ENCODE peak calls at places on chromosomes 4 and X, in four cellular contexts. H, L, E and K are unnamed samples.

GRCh38 chr4:1979477-1980196 is 29.1 kb downstream of the NELFA start:
- DNase-seq in H (peak), L (no peak), E (no peak), K (no peak)

GRCh38 chrX:68488657-68489056 is 10.2 kb upstream of the YIPF6 start:
- DNase-seq in H (no peak), L (no peak), E (no peak), K (no peak)

GRCh38 chr4:31275906-31276305 is 555.7 kb downstream of the PCDH7 start:
- DNase-seq in H (no peak), L (no peak), E (no peak), K (no peak)

GRCh38 chrX:1390621-1391369 is 1.1 kb downstream of the SLC25A6 start:
- DNase-seq in H (peak), L (no peak), E (no peak), K (no peak)

GRCh38 chr4:112523764-112524505 is 8.0 kb upstream of the NEUROG2 start:
- DNase-seq in H (peak), L (peak), E (peak), K (no peak)

GRCh38 chr4:77022581-77023133 is 53.1 kb downstream of the CCNI start:
- DNase-seq in H (no peak), L (peak), E (no peak), K (no peak)

GRCh38 chr4:148090503-148091476 is 351.4 kb downstream of the NR3C2 start:
- DNase-seq in H (no peak), L (no peak), E (no peak), K (no peak)

GRCh38 chr4:57100979-57101629 is 9.1 kb downstream of the IGFBP7 start:
- DNase-seq in H (no peak), L (peak), E (no peak), K (no peak)

GRCh38 chrX:329291-329910 is 10.8 kb upstream of the GTPBP6 start:
- DNase-seq in H (peak), L (no peak), E (no peak), K (peak)

GRCh38 chr4:120299631-120300030 is 233.0 kb upstream of the MAD2L1 start:
- DNase-seq in H (no peak), L (no peak), E (no peak), K (no peak)

GRCh38 chr4:53916431-53916889 is 147.9 kb downstream of the CHIC2 start:
- DNase-seq in H (no peak), L (peak), E (no peak), K (no peak)

GRCh38 chr4:74133786-74134499 is 24.0 kb upstream of the MTHFD2L start:
- DNase-seq in H (peak), L (peak), E (no peak), K (peak)

GRCh38 chr4:113633467-113633866 is 128.1 kb downstream of the CAMK2D start:
- DNase-seq in H (no peak), L (no peak), E (no peak), K (no peak)

GRCh38 chr4:113157086-113157857 is 107.8 kb downstream of the ANK2 start:
- DNase-seq in H (no peak), L (no peak), E (no peak), K (no peak)

GRCh38 chrX:100931218-100931924 is 2.7 kb upstream of the XKRX start:
- DNase-seq in H (no peak), L (no peak), E (no peak), K (no peak)

GRCh38 chrX:126733874-126734273 is 85.7 kb upstream of the PRR32 start:
- DNase-seq in H (no peak), L (no peak), E (no peak), K (no peak)

GRCh38 chrX:45859407-45859806 is 658.7 kb upstream of the DIPK2B start:
- DNase-seq in H (no peak), L (no peak), E (no peak), K (no peak)

GRCh38 chr4:25702848-25703247 is 47.2 kb downstream of the SLC34A2 start:
- DNase-seq in H (no peak), L (peak), E (no peak), K (no peak)

GRCh38 chrX:11341274-11342256 is 48.4 kb downstream of the AMELX start:
- DNase-seq in H (peak), L (peak), E (no peak), K (no peak)

GRCh38 chr4:176780995-176781738 is 11.6 kb downstream of the VEGFC start:
- DNase-seq in H (no peak), L (peak), E (no peak), K (no peak)

GRCh38 chr4:85929926-85930325 is 429.9 kb downstream of the MAPK10 start:
- DNase-seq in H (peak), L (no peak), E (no peak), K (no peak)

GRCh38 chr4:171876636-171877035 is 63.4 kb downstream of the GALNTL6 start:
- DNase-seq in H (no peak), L (no peak), E (no peak), K (no peak)

GRCh38 chr4:151766691-151767090 is 5.9 kb upstream of the GATB start:
- DNase-seq in H (no peak), L (no peak), E (no peak), K (no peak)

GRCh38 chrX:35166023-35166422 is 223.4 kb downstream of the FAM47B start:
- DNase-seq in H (no peak), L (no peak), E (no peak), K (no peak)

GRCh38 chr4:47831026-47831689 is 6.7 kb downstream of the CORIN start:
- DNase-seq in H (no peak), L (no peak), E (no peak), K (no peak)

GRCh38 chrX:47484885-47485284 is 1.9 kb upstream of the ZNF41 start:
- DNase-seq in H (no peak), L (no peak), E (no peak), K (no peak)

GRCh38 chr4:87633239-87633638 is 16.8 kb upstream of the DMP1 start:
- DNase-seq in H (no peak), L (peak), E (no peak), K (no peak)

GRCh38 chr4:153151535-153152452 is 52.4 kb upstream of the TRIM2 start:
- DNase-seq in H (peak), L (peak), E (no peak), K (peak)

GRCh38 chr4:61532324-61532723 is 332.2 kb downstream of the ADGRL3 start:
- DNase-seq in H (no peak), L (peak), E (no peak), K (no peak)

GRCh38 chrX:80876877-80877276 is 67.2 kb upstream of the BRWD3 start:
- DNase-seq in H (no peak), L (peak), E (no peak), K (no peak)

GRCh38 chr4:54539500-54540029 is 118.2 kb upstream of the KIT start:
- DNase-seq in H (peak), L (peak), E (no peak), K (peak)